ENCODE peak calls at places on chromosomes 4 and X, in five cellular contexts. A, X, U, J and G are unnamed samples.

GRCh38 chr4:6322761-6323566 is 53.3 kb downstream of the WFS1 start:
- DNase-seq in A (no peak), X (peak), U (no peak), J (no peak), G (no peak)

GRCh38 chrX:115650916-115651315 is 89.9 kb downstream of the PLS3 start:
- DNase-seq in A (no peak), X (no peak), U (peak), J (peak), G (no peak)

GRCh38 chrX:45843518-45843917 is 642.8 kb upstream of the DIPK2B start:
- DNase-seq in A (no peak), X (no peak), U (no peak), J (no peak), G (no peak)

GRCh38 chrX:67100031-67100884 is 443.6 kb upstream of the AR start:
- DNase-seq in A (no peak), X (no peak), U (no peak), J (no peak), G (no peak)

GRCh38 chr4:76376534-76376933 is 44.4 kb downstream of the CCDC158 start:
- DNase-seq in A (no peak), X (no peak), U (no peak), J (no peak), G (no peak)

GRCh38 chr4:74206088-74206826 is 48.3 kb downstream of the MTHFD2L start:
- DNase-seq in A (peak), X (no peak), U (no peak), J (peak), G (no peak)

GRCh38 chr4:108941914-108942379 is 179.1 kb upstream of the ETNPPL start:
- DNase-seq in A (no peak), X (no peak), U (no peak), J (no peak), G (no peak)

GRCh38 chr4:10983274-10983673 is 298.7 kb upstream of the CLNK start:
- DNase-seq in A (peak), X (no peak), U (no peak), J (no peak), G (no peak)

GRCh38 chr4:47505666-47506065 is 20.6 kb downstream of the ATP10D start:
- DNase-seq in A (no peak), X (no peak), U (no peak), J (no peak), G (no peak)

GRCh38 chr4:15234101-15234500 is 193.7 kb upstream of the C1QTNF7 start:
- DNase-seq in A (no peak), X (no peak), U (peak), J (peak), G (no peak)

GRCh38 chrX:97898798-97899197 is 1015.1 kb downstream of the RPA4 start:
- DNase-seq in A (no peak), X (no peak), U (no peak), J (peak), G (no peak)

GRCh38 chrX:107562482-107562881 is 65.8 kb upstream of the PRPS1 start:
- DNase-seq in A (no peak), X (no peak), U (no peak), J (peak), G (no peak)

GRCh38 chr4:141352775-141353544 is 132.3 kb downstream of the ZNF330 start:
- DNase-seq in A (no peak), X (no peak), U (no peak), J (peak), G (no peak)

GRCh38 chrX:152912121-152912520 is 14.3 kb downstream of the ZNF185 start:
- DNase-seq in A (no peak), X (no peak), U (no peak), J (no peak), G (no peak)

GRCh38 chr4:97587912-97588311 is 555.4 kb downstream of the STPG2 start:
- DNase-seq in A (no peak), X (no peak), U (no peak), J (no peak), G (no peak)

GRCh38 chr4:74123065-74123728 is 24.2 kb upstream of the CXCL2 start:
- DNase-seq in A (no peak), X (no peak), U (no peak), J (peak), G (no peak)

GRCh38 chrX:51395807-51396728 is 63.4 kb downstream of the NUDT10 start:
- DNase-seq in A (peak), X (peak), U (peak), J (no peak), G (no peak)

GRCh38 chr4:100742045-100742444 is 224.2 kb upstream of the EMCN start:
- DNase-seq in A (no peak), X (no peak), U (no peak), J (peak), G (no peak)
- TF ChIP-seq CTCF in A (peak), X (no peak), U (peak), J (peak), G (no peak)

GRCh38 chr4:77434299-77435092 is 171.1 kb upstream of the CXCL13 start:
- DNase-seq in A (no peak), X (no peak), U (peak), J (no peak), G (no peak)

GRCh38 chr4:77433102-77433733 is 172.4 kb upstream of the CXCL13 start:
- DNase-seq in A (peak), X (no peak), U (no peak), J (peak), G (no peak)

GRCh38 chr4:77432702-77433101 is 172.9 kb upstream of the CXCL13 start:
- DNase-seq in A (no peak), X (no peak), U (no peak), J (no peak), G (no peak)

DNA sequence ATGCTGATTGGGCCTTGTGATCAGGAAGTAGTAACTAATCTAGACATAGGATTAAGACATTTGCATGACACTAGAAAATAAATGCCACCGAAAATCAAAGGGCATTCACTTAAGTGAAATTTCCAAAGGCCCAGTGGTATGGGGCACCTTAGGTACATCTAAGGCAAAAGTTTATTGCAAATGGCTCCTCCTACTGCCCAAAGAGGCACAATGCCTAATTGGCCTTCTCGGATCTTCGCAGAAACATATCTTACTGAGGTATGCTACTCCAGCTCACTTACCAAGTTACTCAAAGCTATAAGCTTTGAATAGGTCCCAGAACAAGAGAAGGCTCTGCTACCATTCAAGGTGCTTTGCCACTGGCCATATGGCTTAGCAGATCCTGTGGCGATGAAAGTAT is 174.8 kb upstream of the CXCL13 start:
- DNase-seq in A (no peak), X (no peak), U (no peak), J (no peak), G (no peak)
- TF ChIP-seq CTCF in A (no peak), X (no peak), U (no peak), J (no peak), G (no peak)

DNA sequence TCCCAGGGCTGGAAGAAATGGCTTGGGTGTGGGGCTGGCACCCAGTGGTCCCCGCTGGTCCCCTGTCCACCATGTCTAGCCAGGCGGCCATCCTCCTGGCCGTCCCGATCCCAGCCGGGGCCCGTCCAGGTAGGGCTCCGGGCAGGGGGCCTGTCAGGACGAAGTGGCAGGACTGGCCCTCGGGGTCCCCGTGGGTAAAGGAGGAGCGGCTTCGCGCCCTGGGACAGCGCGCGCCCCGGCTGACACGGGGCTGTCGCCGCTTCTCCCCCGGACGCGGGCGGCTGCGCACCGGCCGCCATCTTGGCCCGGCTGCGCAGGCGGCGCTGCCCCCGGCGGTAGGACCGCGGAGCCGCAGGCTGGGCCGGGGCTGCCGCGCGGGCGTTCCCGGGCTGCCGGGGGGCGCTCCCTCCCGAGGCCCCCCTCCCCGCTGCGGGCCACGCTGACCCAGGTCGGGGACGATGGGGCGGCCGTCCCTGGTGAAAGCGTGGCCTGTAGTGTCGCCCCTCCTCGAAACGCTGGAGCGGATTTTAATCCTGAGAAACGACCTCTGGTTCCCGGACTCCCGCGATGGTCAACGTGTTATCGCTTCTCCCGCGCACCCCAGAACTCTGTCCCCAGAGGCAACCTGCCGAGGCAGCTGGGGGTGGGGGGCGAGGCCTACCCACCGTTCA is 60.4 kb upstream of the BCOR start:
- DNase-seq in A (peak), X (peak), U (no peak), J (peak), G (no peak)
- TF ChIP-seq CTCF in A (peak), X (peak), U (no peak), J (peak), G (no peak)

GRCh38 chr4:169272265-169272886 is 1.6 kb upstream of the SH3RF1 start:
- DNase-seq in A (peak), X (no peak), U (no peak), J (peak), G (no peak)

GRCh38 chr4:169268951-169269781 is 1.6 kb downstream of the SH3RF1 start:
- DNase-seq in A (no peak), X (no peak), U (no peak), J (peak), G (no peak)

GRCh38 chr4:169270156-169270809 is 473 bp downstream of the SH3RF1 start:
- DNase-seq in A (peak), X (peak), U (peak), J (no peak), G (no peak)

GRCh38 chr4:169271692-169272007 is 894 bp upstream of the SH3RF1 start:
- DNase-seq in A (peak), X (no peak), U (no peak), J (no peak), G (no peak)

DNA sequence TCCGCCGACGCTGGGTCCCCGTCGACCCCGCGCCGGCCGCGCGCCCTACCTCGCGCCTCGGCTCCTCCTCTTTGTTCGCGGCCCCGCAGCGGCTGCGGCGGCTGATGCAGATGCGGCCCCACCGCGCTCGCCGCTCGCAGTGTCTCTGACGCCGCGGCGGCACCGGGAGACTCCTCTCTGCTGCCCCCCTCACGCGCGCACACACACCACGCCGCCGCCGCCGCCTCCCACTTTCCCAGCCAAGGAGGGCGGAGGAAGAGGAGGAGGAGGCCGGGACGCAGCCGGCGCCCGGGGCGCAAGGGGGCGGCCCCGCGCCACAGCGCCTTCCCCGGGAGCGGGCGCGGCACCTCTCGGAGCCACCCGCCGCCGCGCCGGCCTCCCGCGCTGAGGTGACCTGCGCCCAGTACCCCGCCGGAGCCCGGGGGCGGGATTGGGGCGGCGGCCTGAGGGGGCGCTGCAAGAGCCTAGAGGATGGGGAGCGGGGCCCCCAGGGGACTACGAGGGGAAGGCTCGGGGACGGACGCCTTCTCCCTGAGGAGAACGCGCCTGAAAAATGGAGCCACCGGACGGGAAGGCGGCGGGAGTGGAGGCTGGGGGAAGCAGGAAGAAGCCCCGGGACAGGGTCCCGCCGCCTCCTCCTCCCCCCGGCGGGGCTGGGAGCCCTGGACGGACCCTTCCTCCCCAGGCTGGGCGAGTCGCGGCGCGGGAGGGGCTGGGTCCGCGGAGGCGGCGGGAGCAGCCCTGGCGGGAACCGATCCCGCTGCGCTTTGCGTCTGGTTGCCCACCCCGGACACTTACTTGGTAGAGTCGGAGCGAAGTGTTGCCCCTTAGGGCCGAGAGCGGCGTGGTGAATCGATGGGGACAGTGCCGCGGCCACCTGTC is at the start of gene SH3RF1:
- DNase-seq in A (peak), X (peak), U (peak), J (peak), G (peak)
- TF ChIP-seq CTCF in A (peak), X (peak), U (no peak), J (peak), G (no peak)

DNA sequence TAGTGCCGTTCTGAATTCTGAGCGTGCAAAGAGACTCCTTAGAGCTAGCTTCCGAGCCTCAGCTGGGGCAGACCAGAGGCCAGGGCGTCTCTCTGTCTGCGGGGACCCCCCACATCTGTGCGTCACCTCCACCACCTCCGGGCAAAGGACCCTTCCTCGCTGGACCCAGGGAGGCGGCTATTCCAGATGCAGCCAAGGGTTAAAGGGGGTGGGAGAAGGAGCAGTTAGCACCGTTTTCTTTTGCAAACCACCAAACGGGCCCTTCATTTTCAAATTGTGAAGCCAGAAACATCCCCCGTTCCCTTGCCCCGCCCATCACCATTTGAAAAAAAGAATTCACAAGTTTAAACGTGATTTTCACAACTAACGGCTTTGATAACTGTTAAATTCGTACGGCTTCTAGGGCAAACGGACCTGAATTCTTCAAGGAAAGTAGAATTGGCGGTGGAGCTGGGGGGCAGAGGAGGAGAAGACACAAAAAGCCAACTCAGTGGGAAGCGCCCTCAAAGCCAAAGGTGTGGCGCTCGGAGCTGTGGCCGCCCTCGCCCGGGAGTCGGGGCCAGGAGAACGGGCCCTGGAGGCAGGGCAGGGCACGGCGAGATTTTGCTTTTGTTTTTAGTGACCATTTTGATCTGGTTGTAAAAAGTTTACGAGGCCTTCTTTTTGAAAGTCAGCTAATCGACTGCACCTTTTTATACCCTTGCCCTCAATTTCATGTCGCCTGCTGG is 3.3 kb upstream of the PDGFRA start:
- DNase-seq in A (no peak), X (peak), U (no peak), J (no peak), G (no peak)
- TF ChIP-seq CTCF in A (no peak), X (no peak), U (no peak), J (no peak), G (no peak)

DNA sequence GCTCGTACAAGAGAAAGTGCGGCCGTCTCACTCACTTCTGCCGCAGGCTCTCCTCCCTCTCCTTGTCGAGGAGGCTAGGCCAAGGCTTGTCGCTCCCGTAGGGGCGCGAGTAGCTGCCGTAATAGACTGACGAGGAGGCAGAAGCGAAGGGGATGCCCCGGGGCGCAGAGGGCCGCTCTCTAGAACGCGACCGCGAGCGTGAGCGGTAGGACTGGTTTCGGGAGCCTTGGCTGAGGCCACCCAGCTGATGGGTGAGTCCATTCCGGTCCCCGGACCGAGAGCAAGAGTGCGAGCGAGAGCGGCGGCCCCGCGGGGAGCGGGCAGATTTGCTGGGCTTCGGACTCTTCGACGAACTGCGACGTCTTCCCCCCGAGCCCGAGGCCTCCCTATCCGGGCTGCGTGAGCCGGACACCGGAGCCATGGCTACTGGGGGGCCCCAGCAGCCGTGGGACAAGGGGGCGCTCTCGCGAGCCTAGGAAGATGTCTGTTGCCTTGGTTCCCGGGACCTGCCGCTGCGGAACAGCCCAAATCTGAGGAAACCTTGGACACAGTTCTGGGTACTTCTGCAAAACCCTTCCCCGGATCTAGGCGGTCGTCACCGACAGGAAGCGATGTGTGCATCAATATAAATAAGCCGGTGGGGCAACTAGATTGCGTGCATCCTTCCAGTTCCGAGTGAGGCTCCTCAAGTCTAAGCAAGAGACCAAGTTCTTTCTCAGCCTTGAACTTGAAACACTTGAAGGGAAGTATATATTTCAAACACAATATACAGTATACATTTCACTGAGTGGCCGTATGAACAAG is at the start of gene NKAP:
- DNase-seq in A (peak), X (peak), U (peak), J (peak), G (peak)
- TF ChIP-seq CTCF in A (no peak), X (no peak), U (no peak), J (no peak), G (no peak)

GRCh38 chr4:123661080-123661737 is 264.6 kb downstream of the SPRY1 start:
- DNase-seq in A (no peak), X (no peak), U (no peak), J (peak), G (no peak)
- TF ChIP-seq CTCF in A (peak), X (peak), U (peak), J (peak), G (no peak)

DNA sequence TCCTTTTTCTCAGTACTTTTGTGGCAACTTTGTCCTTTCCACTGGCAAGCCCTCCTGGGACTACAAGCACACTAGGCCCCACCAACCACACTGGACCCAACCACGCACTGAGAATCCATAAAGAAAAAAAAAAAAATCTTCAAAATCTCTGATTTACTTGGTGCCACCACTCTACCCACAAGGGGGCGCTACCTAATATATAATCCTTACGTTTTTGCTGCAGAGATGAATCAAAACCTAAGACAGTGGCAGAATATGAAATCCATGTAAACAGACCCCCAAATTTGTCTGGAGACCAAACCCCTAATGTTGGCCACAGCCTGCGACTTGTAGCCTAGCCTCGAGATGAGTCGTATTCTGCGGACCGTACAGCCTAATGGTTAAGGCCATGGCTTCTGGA is 63.5 kb upstream of the ARHGAP36 start:
- DNase-seq in A (no peak), X (no peak), U (no peak), J (peak), G (no peak)
- TF ChIP-seq CTCF in A (peak), X (no peak), U (peak), J (peak), G (no peak)

DNA sequence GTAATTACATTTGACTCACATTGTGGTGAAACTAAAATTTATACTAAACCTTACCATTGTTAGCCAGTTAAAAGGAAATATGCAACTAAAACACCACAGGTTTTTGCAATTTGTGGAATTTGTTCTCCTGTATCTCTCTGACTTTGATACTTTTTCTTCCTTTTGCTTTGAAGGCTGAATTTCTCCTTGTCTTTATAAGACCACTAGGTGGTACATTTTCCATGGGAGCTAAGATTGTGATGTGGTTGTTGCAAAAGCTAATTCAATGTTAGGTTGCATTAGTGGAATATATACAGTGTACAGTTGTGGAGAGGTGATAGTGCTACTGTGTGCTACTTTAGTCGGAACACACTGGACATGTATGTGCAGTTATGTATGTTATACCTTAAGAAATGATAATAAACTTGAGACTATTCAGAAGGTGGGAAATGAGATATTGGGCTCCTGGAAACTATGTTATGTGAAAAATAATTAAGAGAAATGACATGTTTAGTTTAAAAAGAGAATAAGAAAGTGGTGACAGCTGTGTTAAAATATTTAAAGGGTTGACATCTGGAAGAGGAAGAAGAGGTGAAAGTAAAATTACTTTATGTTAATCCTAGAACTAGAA is 70.3 kb downstream of the ARL9 start:
- DNase-seq in A (no peak), X (no peak), U (no peak), J (peak), G (no peak)
- TF ChIP-seq CTCF in A (peak), X (peak), U (peak), J (peak), G (no peak)